ENCODE peak calls at places on chromosomes 3 and 15, in five cellular contexts. A is brain microvascular endothelial cell, L is small intestine, Y is upper lobe of right lung, U is colonic mucosa. F is an unnamed sample.
A peak's percentile ranks its signal among the peaks of the same experiment; 100 is the strongest.

GRCh38 chr3:54818942-54819341 is 108.9 kb downstream of the LRTM1 start:
- DNase-seq in A (no peak), L (no peak), Y (no peak), U (no peak), F (no peak)

GRCh38 chr15:75359537-75360250 is 8.7 kb downstream of the MAN2C1 start:
- DNase-seq in A (no peak), L (no peak), Y (no peak), U (no peak), F (no peak)

GRCh38 chr3:73622135-73622534 is 2.6 kb downstream of the PDZRN3 start:
- DNase-seq in A (no peak), L (peak; percentile 58), Y (peak; percentile 60), U (peak; percentile 49), F (no peak)

GRCh38 chr15:80695911-80696651 is 971 bp downstream of the ABHD17C start:
- DNase-seq in A (no peak), L (peak; percentile 82), Y (peak; percentile 78), U (peak; percentile 79), F (no peak)

GRCh38 chr15:95448531-95449210 is 881.8 kb upstream of the NR2F2 start:
- DNase-seq in A (peak; percentile 24), L (no peak), Y (no peak), U (no peak), F (no peak)

GRCh38 chr15:45199136-45199810 is 11.5 kb upstream of the SHF start:
- DNase-seq in A (no peak), L (peak; percentile 49), Y (no peak), U (peak; percentile 68), F (no peak)

GRCh38 chr3:53193466-53194217 is 32.6 kb downstream of the PRKCD start:
- DNase-seq in A (no peak), L (no peak), Y (peak; percentile 46), U (no peak), F (no peak)

GRCh38 chr3:115084686-115085085 is 62.4 kb downstream of the ZBTB20 start:
- DNase-seq in A (no peak), L (no peak), Y (no peak), U (no peak), F (no peak)

GRCh38 chr3:64462203-64463120 is 225.3 kb downstream of the ADAMTS9 start:
- DNase-seq in A (peak; percentile 95), L (no peak), Y (no peak), U (no peak), F (no peak)

GRCh38 chr3:114445233-114445632 is 151.4 kb downstream of the TIGIT start:
- DNase-seq in A (no peak), L (no peak), Y (no peak), U (no peak), F (no peak)

GRCh38 chr3:182989566-182989965 is 9.2 kb upstream of the DCUN1D1 start:
- DNase-seq in A (no peak), L (no peak), Y (no peak), U (no peak), F (no peak)

GRCh38 chr3:172101107-172101506 is 61.7 kb downstream of the FNDC3B start:
- DNase-seq in A (no peak), L (no peak), Y (no peak), U (no peak), F (no peak)
- H3K27ac ChIP-seq in A (no peak overlapping the region), L (no peak overlapping the region), Y (no peak overlapping the region), U (no peak overlapping the region), F (no peak overlapping the region)

GRCh38 chr3:71726106-71726505 is 904 bp upstream of the EIF4E3 start:
- DNase-seq in A (no peak), L (no peak), Y (no peak), U (no peak), F (no peak)

GRCh38 chr3:71732637-71733036 is 7.4 kb upstream of the EIF4E3 start:
- DNase-seq in A (no peak), L (no peak), Y (no peak), U (no peak), F (no peak)

GRCh38 chr3:71724584-71725278 is 471 bp downstream of the EIF4E3 start:
- DNase-seq in A (no peak), L (peak; percentile 55), Y (peak; percentile 79), U (peak; percentile 52), F (peak; percentile 35)

GRCh38 chr3:71725279-71725991 is at the start of gene EIF4E3:
- DNase-seq in A (no peak), L (peak; percentile 45), Y (peak; percentile 77), U (peak; percentile 31), F (no peak)

DNA sequence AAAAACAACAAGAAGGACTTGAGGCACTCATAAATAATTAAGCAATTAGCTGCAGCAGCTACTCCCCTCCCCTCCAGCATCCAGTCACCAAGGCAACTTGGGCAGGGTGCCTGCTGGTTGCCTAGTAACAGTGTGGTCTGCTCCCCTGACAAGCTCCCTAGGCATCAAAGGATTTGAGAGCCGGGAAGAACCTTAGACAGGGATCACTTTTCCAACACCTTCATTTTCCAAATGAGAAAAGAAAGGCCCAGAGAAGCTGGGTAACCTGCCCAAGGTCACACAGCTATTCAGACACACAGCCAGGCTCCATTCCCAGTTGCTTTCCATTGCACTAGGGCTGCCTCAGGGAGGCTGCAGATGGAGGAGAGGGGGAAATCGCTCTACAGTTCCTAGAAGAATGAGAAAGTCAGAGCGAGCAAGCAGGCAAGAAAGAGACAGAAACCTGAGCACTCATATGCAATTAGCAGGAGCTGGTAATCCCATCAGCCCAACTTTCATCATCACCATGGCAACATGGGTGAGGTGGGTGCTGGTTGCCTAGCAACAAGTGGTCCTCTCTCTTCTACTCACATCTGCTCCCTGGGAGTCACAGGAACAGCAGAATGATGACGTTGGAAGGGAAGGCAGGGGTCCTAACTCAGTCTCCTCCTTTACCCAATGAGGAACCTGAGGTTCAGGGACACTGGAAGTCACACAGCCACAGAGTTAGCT is 3.6 kb upstream of the EIF4E3 start:
- DNase-seq in A (no peak), L (no peak), Y (no peak), U (no peak), F (peak; percentile 64)
- H3K4me3 ChIP-seq in A (no peak overlapping the region), L (no peak overlapping the region), Y (no peak overlapping the region), U (no peak overlapping the region), F (peak overlapping the region; percentile 8)

DNA sequence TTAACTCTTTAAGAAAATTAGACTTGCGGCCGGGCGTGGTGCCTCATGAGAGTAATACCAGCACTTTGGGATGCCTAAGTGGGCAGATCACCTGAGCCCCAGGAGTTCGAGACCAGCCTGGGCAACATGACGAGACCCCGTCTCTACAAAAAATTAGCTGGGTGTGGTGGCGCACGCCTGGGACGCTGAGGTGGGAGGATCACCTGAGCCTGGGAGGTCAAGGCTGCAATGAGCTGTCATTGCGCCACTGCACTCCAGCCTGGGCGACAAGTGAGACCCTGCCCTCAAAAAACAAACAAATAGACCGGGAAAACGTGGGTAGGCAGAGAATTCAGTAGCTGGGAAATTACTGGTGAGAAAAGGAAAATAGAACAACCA is 657 bp downstream of the UMPS start:
- DNase-seq in A (no peak), L (no peak), Y (no peak), U (no peak), F (no peak)
- H3K27ac ChIP-seq in A (peak overlapping the region; percentile 85), L (peak overlapping the region; percentile 82), Y (peak overlapping the region; percentile 83), U (peak overlapping the region; percentile 38), F (no peak overlapping the region)

GRCh38 chr3:167958141-167958540 is 137.6 kb downstream of the GOLIM4 start:
- DNase-seq in A (no peak), L (peak; percentile 57), Y (no peak), U (no peak), F (no peak)
- H3K4me3 ChIP-seq in A (no peak overlapping the region), L (no peak overlapping the region), Y (no peak overlapping the region), U (no peak overlapping the region), F (no peak overlapping the region)

GRCh38 chr15:98903377-98904018 is 104.1 kb downstream of the PGPEP1L start:
- DNase-seq in A (peak; percentile 83), L (no peak), Y (no peak), U (no peak), F (no peak)
- H3K27ac ChIP-seq in A (peak overlapping the region; percentile 98), L (no peak overlapping the region), Y (no peak overlapping the region), U (no peak overlapping the region), F (no peak overlapping the region)

F was measured in dorsolateral prefrontal cortex.